ENCODE peak calls at places on chromosomes 4 and X, in six cellular contexts. U, B, F, J, D and Y are unnamed samples.

GRCh38 chr4:15488658-15489470 is 19.2 kb downstream of the CC2D2A start:
- DNase-seq in U (no peak), B (no peak), F (no peak), J (no peak), D (no peak), Y (no peak)

GRCh38 chrX:40262641-40263560 is 165.1 kb upstream of the BCOR start:
- DNase-seq in U (no peak), B (no peak), F (no peak), J (no peak), D (peak), Y (no peak)

GRCh38 chr4:53633608-53634007 is 42.3 kb upstream of the LNX1 start:
- DNase-seq in U (no peak), B (no peak), F (no peak), J (no peak), D (no peak), Y (no peak)

GRCh38 chr4:26235500-26235899 is 85.3 kb upstream of the RBPJ start:
- DNase-seq in U (peak), B (no peak), F (no peak), J (no peak), D (no peak), Y (no peak)

GRCh38 chr4:10336471-10336870 is 120.8 kb downstream of the ZNF518B start:
- DNase-seq in U (no peak), B (no peak), F (no peak), J (no peak), D (no peak), Y (no peak)

GRCh38 chrX:74251006-74251930 is 52.7 kb upstream of the ZCCHC13 start:
- DNase-seq in U (no peak), B (no peak), F (no peak), J (no peak), D (no peak), Y (peak)

GRCh38 chr4:158945529-158946108 is 157.3 kb upstream of the RAPGEF2 start:
- DNase-seq in U (no peak), B (no peak), F (no peak), J (no peak), D (no peak), Y (no peak)

GRCh38 chrX:49269010-49269767 is 404 bp upstream of the PPP1R3F start:
- DNase-seq in U (peak), B (peak), F (peak), J (peak), D (peak), Y (peak)

GRCh38 chr4:8090312-8090711 is 68.3 kb downstream of the ABLIM2 start:
- DNase-seq in U (no peak), B (no peak), F (no peak), J (no peak), D (no peak), Y (no peak)

GRCh38 chr4:156764145-156764544 is 207.5 kb downstream of the PDGFC start:
- DNase-seq in U (no peak), B (no peak), F (no peak), J (no peak), D (no peak), Y (no peak)

GRCh38 chr4:165783626-165784025 is 89.4 kb upstream of the TLL1 start:
- DNase-seq in U (no peak), B (no peak), F (no peak), J (no peak), D (no peak), Y (no peak)

GRCh38 chr4:108533245-108533844 is 87.0 kb upstream of the RPL34 start:
- DNase-seq in U (no peak), B (no peak), F (no peak), J (no peak), D (no peak), Y (no peak)

DNA sequence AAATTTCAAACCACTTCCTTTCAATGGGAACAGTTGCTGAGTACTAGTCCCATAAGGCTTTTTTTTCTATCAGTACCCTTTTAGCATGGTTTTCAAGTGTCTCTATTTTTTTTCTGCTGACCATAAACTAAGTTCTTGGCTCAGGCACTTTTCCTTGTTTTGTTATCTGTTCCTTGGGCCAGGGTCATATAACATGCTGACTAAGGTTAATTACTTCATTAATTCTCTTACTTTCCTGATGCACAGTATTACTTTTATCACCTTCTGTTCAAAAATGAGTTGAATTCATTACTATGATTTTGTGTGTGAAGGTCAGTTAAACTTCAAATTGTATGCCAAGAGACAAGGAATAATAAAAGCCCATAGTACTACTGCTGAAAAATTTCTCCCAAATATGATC is 19.7 kb upstream of the BTC start:
- DNase-seq in U (no peak), B (no peak), F (no peak), J (no peak), D (no peak), Y (no peak)
- TF ChIP-seq POLR2AphosphoS5 in U (no peak), B (no peak), F (no peak), J (no peak), D (no peak), Y (no peak)

GRCh38 chrX:23952984-23953907 is 45.4 kb downstream of the CXorf58 start:
- DNase-seq in U (no peak), B (peak), F (no peak), J (peak), D (no peak), Y (no peak)
- H3K4me3 ChIP-seq in U (no peak), B (no peak), F (peak), J (peak), D (no peak), Y (peak)

GRCh38 chr4:97851115-97851514 is 292.2 kb downstream of the STPG2 start:
- DNase-seq in U (no peak), B (no peak), F (no peak), J (no peak), D (no peak), Y (no peak)
- TF ChIP-seq POLR2AphosphoS5 in U (no peak), B (no peak), F (no peak), J (no peak), D (no peak), Y (no peak)

DNA sequence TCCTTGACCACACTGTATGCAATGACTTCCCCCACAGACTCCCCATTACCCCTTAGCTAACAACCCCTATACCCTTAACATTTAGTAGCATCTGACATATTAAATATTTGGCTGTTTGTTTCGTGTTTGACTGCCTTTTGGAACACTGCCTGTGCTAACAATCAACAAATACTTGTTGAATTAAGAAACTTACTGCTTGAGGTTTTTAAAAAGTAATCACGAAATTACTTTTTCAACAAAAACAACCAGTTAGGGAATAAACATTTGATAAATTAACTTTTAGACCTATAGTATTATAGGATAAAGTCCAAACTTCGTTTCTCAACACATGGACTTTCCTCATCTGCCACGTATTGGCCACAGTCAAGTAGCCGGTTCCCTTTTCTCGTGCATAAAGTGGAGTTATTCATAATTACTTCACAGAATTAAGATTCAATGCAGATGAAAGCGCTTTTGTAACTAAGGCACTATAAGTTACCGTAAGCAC is 555 bp upstream of the ELMOD2 start:
- DNase-seq in U (no peak), B (no peak), F (no peak), J (no peak), D (no peak), Y (no peak)
- H3K4me3 ChIP-seq in U (peak), B (peak), F (peak), J (peak), D (peak), Y (peak)